ENCODE peak calls at places on chromosomes 7 and 10, in four cellular contexts. One of them, this sample, is unnamed.

GRCh38 chr10:78528749-78529204 is 495.1 kb downstream of the RPS24 start:
- DNase-seq in heart right ventricle: no peak
- DNase-seq in stomach: no peak
- DNase-seq in aorta: no peak
- DNase-seq in this sample: no peak

GRCh38 chr7:68604516-68604915 is 993.8 kb upstream of the AUTS2 start:
- DNase-seq in heart right ventricle: no peak
- DNase-seq in stomach: no peak
- DNase-seq in aorta: no peak
- DNase-seq in this sample: no peak

GRCh38 chr7:41716691-41717090 is 13.8 kb upstream of the INHBA start:
- DNase-seq in heart right ventricle: no peak
- DNase-seq in stomach: no peak
- DNase-seq in aorta: no peak
- DNase-seq in this sample: no peak

GRCh38 chr7:11749629-11750028 is 82.4 kb downstream of the THSD7A start:
- DNase-seq in heart right ventricle: no peak
- DNase-seq in stomach: no peak
- DNase-seq in aorta: no peak
- DNase-seq in this sample: no peak

GRCh38 chr10:113528876-113529275 is 24.0 kb upstream of the HABP2 start:
- DNase-seq in heart right ventricle: no peak
- DNase-seq in stomach: peak; percentile 7
- DNase-seq in aorta: no peak
- DNase-seq in this sample: no peak

GRCh38 chr7:117567781-117568180 is 88.0 kb downstream of the CFTR start:
- DNase-seq in heart right ventricle: no peak
- DNase-seq in stomach: no peak
- DNase-seq in aorta: no peak
- DNase-seq in this sample: no peak

GRCh38 chr10:5831446-5831782 is 18.2 kb upstream of the GDI2 start:
- DNase-seq in heart right ventricle: no peak
- DNase-seq in stomach: no peak
- DNase-seq in aorta: no peak
- DNase-seq in this sample: no peak

GRCh38 chr10:122373713-122374112 is 795 bp upstream of the PLEKHA1 start:
- DNase-seq in heart right ventricle: no peak
- DNase-seq in stomach: no peak
- DNase-seq in aorta: no peak
- DNase-seq in this sample: no peak

GRCh38 chr7:39683216-39683845 is 60.0 kb downstream of the RALA start:
- DNase-seq in heart right ventricle: no peak
- DNase-seq in stomach: no peak
- DNase-seq in aorta: no peak
- DNase-seq in this sample: peak; percentile 28

GRCh38 chr7:131688738-131689661 is 132.6 kb upstream of the PODXL start:
- DNase-seq in heart right ventricle: peak; percentile 58
- DNase-seq in stomach: peak; percentile 71
- DNase-seq in aorta: peak; percentile 62
- DNase-seq in this sample: no peak

GRCh38 chr7:136953386-136953785 is 84.9 kb downstream of the CHRM2 start:
- DNase-seq in heart right ventricle: no peak
- DNase-seq in stomach: no peak
- DNase-seq in aorta: no peak
- DNase-seq in this sample: peak; percentile 40

GRCh38 chr10:4208499-4208898 is 423.5 kb upstream of the KLF6 start:
- DNase-seq in heart right ventricle: no peak
- DNase-seq in stomach: no peak
- DNase-seq in aorta: no peak
- DNase-seq in this sample: no peak

GRCh38 chr10:126598009-126598408 is 72.5 kb downstream of the C10orf90 start:
- DNase-seq in heart right ventricle: no peak
- DNase-seq in stomach: peak; percentile 63
- DNase-seq in aorta: no peak
- DNase-seq in this sample: no peak

GRCh38 chr10:5291501-5292195 is 73.1 kb upstream of the UCN3 start:
- DNase-seq in heart right ventricle: peak; percentile 35
- DNase-seq in stomach: no peak
- DNase-seq in aorta: peak; percentile 73
- DNase-seq in this sample: peak; percentile 83

GRCh38 chr10:78212786-78213175 is 179.1 kb downstream of the RPS24 start:
- DNase-seq in heart right ventricle: no peak
- DNase-seq in stomach: no peak
- DNase-seq in aorta: no peak
- DNase-seq in this sample: no peak

GRCh38 chr7:143882020-143882610 is 19.9 kb downstream of the TCAF1 start:
- DNase-seq in heart right ventricle: peak; percentile 85
- DNase-seq in stomach: no peak
- DNase-seq in aorta: peak; percentile 46
- DNase-seq in this sample: peak; percentile 78

GRCh38 chr7:107924841-107925490 is 34.0 kb downstream of the DLD start:
- DNase-seq in heart right ventricle: no peak
- DNase-seq in stomach: no peak
- DNase-seq in aorta: no peak
- DNase-seq in this sample: no peak

GRCh38 chr10:89662596-89662995 is 17.6 kb upstream of the PANK1 start:
- DNase-seq in heart right ventricle: no peak
- DNase-seq in stomach: no peak
- DNase-seq in aorta: no peak
- DNase-seq in this sample: no peak

GRCh38 chr7:36191292-36191920 is 38.4 kb downstream of the EEPD1 start:
- DNase-seq in heart right ventricle: no peak
- DNase-seq in stomach: no peak
- DNase-seq in aorta: no peak
- DNase-seq in this sample: no peak

GRCh38 chr7:63789378-63790176 is 209.1 kb upstream of the ZNF722 start:
- DNase-seq in heart right ventricle: no peak
- DNase-seq in stomach: no peak
- DNase-seq in aorta: no peak
- DNase-seq in this sample: no peak

GRCh38 chr10:93299606-93300353 is 182.4 kb downstream of the MYOF start:
- DNase-seq in heart right ventricle: no peak
- DNase-seq in stomach: no peak
- DNase-seq in aorta: no peak
- DNase-seq in this sample: no peak

GRCh38 chr7:104136561-104136960 is 71.3 kb downstream of the ORC5 start:
- DNase-seq in heart right ventricle: no peak
- DNase-seq in stomach: no peak
- DNase-seq in aorta: no peak
- DNase-seq in this sample: no peak

GRCh38 chr7:28298870-28299484 is 113.3 kb upstream of the CREB5 start:
- DNase-seq in heart right ventricle: peak; percentile 47
- DNase-seq in stomach: no peak
- DNase-seq in aorta: no peak
- DNase-seq in this sample: no peak

GRCh38 chr10:89663144-89663543 is 18.1 kb upstream of the PANK1 start:
- DNase-seq in heart right ventricle: no peak
- DNase-seq in stomach: no peak
- DNase-seq in aorta: no peak
- DNase-seq in this sample: no peak

GRCh38 chr7:31062746-31063435 is 10.8 kb downstream of the ADCYAP1R1 start:
- DNase-seq in heart right ventricle: no peak
- DNase-seq in stomach: no peak
- DNase-seq in aorta: no peak
- DNase-seq in this sample: no peak

GRCh38 chr7:106140406-106141173 is 28.5 kb upstream of the SYPL1 start:
- DNase-seq in heart right ventricle: no peak
- DNase-seq in stomach: no peak
- DNase-seq in aorta: no peak
- DNase-seq in this sample: no peak

GRCh38 chr7:77247206-77247850 is 47.7 kb upstream of the FGL2 start:
- DNase-seq in heart right ventricle: peak; percentile 74
- DNase-seq in stomach: peak; percentile 87
- DNase-seq in aorta: peak; percentile 75
- DNase-seq in this sample: peak; percentile 29

GRCh38 chr10:77881636-77882035 is 44.9 kb downstream of the DLG5 start:
- DNase-seq in heart right ventricle: no peak
- DNase-seq in stomach: no peak
- DNase-seq in aorta: no peak
- DNase-seq in this sample: no peak

GRCh38 chr10:81309041-81309552 is 565.9 kb upstream of the NRG3 start:
- DNase-seq in heart right ventricle: no peak
- DNase-seq in stomach: no peak
- DNase-seq in aorta: no peak
- DNase-seq in this sample: no peak
- H3K4me3 ChIP-seq in heart right ventricle: no peak overlapping the region
- H3K4me3 ChIP-seq in stomach: no peak overlapping the region
- H3K4me3 ChIP-seq in aorta: no peak overlapping the region
- H3K4me3 ChIP-seq in this sample: no peak overlapping the region

GRCh38 chr10:74186678-74187077 is 35.7 kb downstream of the ADK start:
- DNase-seq in heart right ventricle: no peak
- DNase-seq in stomach: no peak
- DNase-seq in aorta: no peak
- DNase-seq in this sample: no peak

GRCh38 chr10:74194545-74194944 is 43.5 kb downstream of the ADK start:
- DNase-seq in heart right ventricle: no peak
- DNase-seq in stomach: no peak
- DNase-seq in aorta: no peak
- DNase-seq in this sample: no peak

GRCh38 chr10:74189999-74190421 is 39.0 kb downstream of the ADK start:
- DNase-seq in heart right ventricle: no peak
- DNase-seq in stomach: no peak
- DNase-seq in aorta: no peak
- DNase-seq in this sample: peak; percentile 88

GRCh38 chr10:74187237-74187636 is 36.2 kb downstream of the ADK start:
- DNase-seq in heart right ventricle: no peak
- DNase-seq in stomach: no peak
- DNase-seq in aorta: no peak
- DNase-seq in this sample: no peak

GRCh38 chr10:74190494-74190893 is 39.5 kb downstream of the ADK start:
- DNase-seq in heart right ventricle: no peak
- DNase-seq in stomach: no peak
- DNase-seq in aorta: no peak
- DNase-seq in this sample: no peak
- H3K4me3 ChIP-seq in heart right ventricle: no peak overlapping the region
- H3K4me3 ChIP-seq in stomach: no peak overlapping the region
- H3K4me3 ChIP-seq in aorta: no peak overlapping the region
- H3K4me3 ChIP-seq in this sample: peak overlapping the region; percentile 29

GRCh38 chr7:126698446-126698845 is 554.3 kb downstream of the GRM8 start:
- DNase-seq in heart right ventricle: no peak
- DNase-seq in stomach: no peak
- DNase-seq in aorta: no peak
- DNase-seq in this sample: no peak

GRCh38 chr7:126698909-126699308 is 553.8 kb downstream of the GRM8 start:
- DNase-seq in heart right ventricle: no peak
- DNase-seq in stomach: no peak
- DNase-seq in aorta: no peak
- DNase-seq in this sample: no peak

GRCh38 chr7:126702242-126703016 is 550.3 kb downstream of the GRM8 start:
- DNase-seq in heart right ventricle: no peak
- DNase-seq in stomach: no peak
- DNase-seq in aorta: no peak
- DNase-seq in this sample: no peak

GRCh38 chr7:126700807-126701604 is 551.7 kb downstream of the GRM8 start:
- DNase-seq in heart right ventricle: no peak
- DNase-seq in stomach: no peak
- DNase-seq in aorta: peak; percentile 70
- DNase-seq in this sample: peak; percentile 94

GRCh38 chr7:126699707-126700106 is 553.0 kb downstream of the GRM8 start:
- DNase-seq in heart right ventricle: no peak
- DNase-seq in stomach: no peak
- DNase-seq in aorta: no peak
- DNase-seq in this sample: no peak
- H3K4me3 ChIP-seq in heart right ventricle: no peak overlapping the region
- H3K4me3 ChIP-seq in stomach: no peak overlapping the region
- H3K4me3 ChIP-seq in aorta: no peak overlapping the region
- H3K4me3 ChIP-seq in this sample: no peak overlapping the region

GRCh38 chr10:15166325-15166724 is 2.2 kb downstream of the NMT2 start:
- DNase-seq in heart right ventricle: no peak
- DNase-seq in stomach: no peak
- DNase-seq in aorta: no peak
- DNase-seq in this sample: no peak
- H3K4me3 ChIP-seq in heart right ventricle: peak overlapping the region; percentile 92
- H3K4me3 ChIP-seq in stomach: no peak overlapping the region
- H3K4me3 ChIP-seq in aorta: no peak overlapping the region
- H3K4me3 ChIP-seq in this sample: peak overlapping the region; percentile 89

GRCh38 chr7:47619806-47620205 is 37.9 kb upstream of the TNS3 start:
- DNase-seq in heart right ventricle: no peak
- DNase-seq in stomach: no peak
- DNase-seq in aorta: no peak
- DNase-seq in this sample: no peak

GRCh38 chr7:47622586-47622945 is 40.7 kb upstream of the TNS3 start:
- DNase-seq in heart right ventricle: no peak
- DNase-seq in stomach: no peak
- DNase-seq in aorta: no peak
- DNase-seq in this sample: no peak

GRCh38 chr7:47622946-47623640 is 41.2 kb upstream of the TNS3 start:
- DNase-seq in heart right ventricle: peak; percentile 51
- DNase-seq in stomach: no peak
- DNase-seq in aorta: peak; percentile 56
- DNase-seq in this sample: peak; percentile 91

GRCh38 chr7:47621347-47621746 is 39.4 kb upstream of the TNS3 start:
- DNase-seq in heart right ventricle: no peak
- DNase-seq in stomach: no peak
- DNase-seq in aorta: no peak
- DNase-seq in this sample: no peak

GRCh38 chr7:47621985-47622561 is 40.2 kb upstream of the TNS3 start:
- DNase-seq in heart right ventricle: no peak
- DNase-seq in stomach: no peak
- DNase-seq in aorta: no peak
- DNase-seq in this sample: no peak
- H3K4me3 ChIP-seq in heart right ventricle: no peak overlapping the region
- H3K4me3 ChIP-seq in stomach: no peak overlapping the region
- H3K4me3 ChIP-seq in aorta: no peak overlapping the region
- H3K4me3 ChIP-seq in this sample: no peak overlapping the region

DNA sequence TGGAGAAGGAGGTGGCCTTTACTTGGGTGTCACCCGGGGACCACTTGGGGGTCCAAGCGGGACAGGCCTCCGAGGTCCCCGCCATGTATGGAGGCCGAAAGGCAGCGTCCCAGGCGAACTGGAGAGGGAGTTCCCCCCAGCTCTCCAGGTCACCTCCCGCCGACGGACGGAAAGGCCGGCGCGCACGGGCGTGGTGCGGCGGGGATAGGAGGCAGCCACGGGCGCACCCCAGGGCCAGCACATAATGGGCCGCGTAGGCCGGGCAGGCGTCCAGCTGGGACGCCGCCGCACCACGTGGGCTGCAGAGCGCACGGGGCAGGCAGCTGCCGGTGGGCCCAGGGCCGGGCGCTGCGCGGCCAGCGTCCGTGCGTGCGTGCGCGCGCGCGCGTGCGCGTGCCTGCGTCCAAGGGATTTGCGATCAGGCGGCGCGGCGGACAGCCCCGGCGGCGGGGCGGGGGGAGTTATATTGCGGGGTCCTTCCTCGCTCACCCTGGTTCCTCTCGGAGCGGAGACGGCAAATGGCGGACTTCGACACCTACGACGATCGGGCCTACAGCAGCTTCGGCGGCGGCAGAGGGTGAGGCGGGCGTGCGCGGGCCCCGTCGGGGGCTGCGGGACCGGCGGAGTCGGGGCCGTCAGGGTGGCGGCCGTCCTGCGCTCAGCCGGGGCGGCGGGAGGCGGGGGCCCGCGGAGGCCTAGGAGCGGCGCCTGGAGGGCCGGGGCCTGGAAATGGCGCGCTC is at the start of gene EIF4H:
- DNase-seq in heart right ventricle: peak; percentile 96
- DNase-seq in stomach: peak; percentile 98
- DNase-seq in aorta: peak; percentile 97
- DNase-seq in this sample: peak; percentile 87
- H3K4me3 ChIP-seq in heart right ventricle: peak within 1 kb of the TSS; percentile 80
- H3K4me3 ChIP-seq in stomach: peak within 1 kb of the TSS; percentile 83
- H3K4me3 ChIP-seq in aorta: peak within 1 kb of the TSS; percentile 88
- H3K4me3 ChIP-seq in this sample: peak within 1 kb of the TSS; percentile 94